ENCODE peak calls at places on chromosomes 13 and 19, in eight cellular contexts. I is stimulated activated CD8-positive, alpha-beta memory T cell treated with anti-CD3 and anti-CD28 coated beads, Interleukin-2, amount 100 ng/mL, for 1 hour; K is fibroblast of lung; V is LHCN-M2; C is stimulated activated CD4-positive, alpha-beta T cell treated with anti-CD3 and anti-CD28 coated beads, Interleukin-15, amount 100 ng/mL, for 24 hours; T is astrocyte of the hippocampus; P is erythroblast; G is activated T-helper 1 cell treated with anti-CD3 and anti-CD28 coated beads, Interleukin-2, amount 50 U/mL, for 16 hours. J is an unnamed sample.

GRCh38 chr19:40592170-40592569 is 9.0 kb upstream of the LTBP4 start:
- DNase-seq in I (no peak), K (peak), V (peak), C (no peak), T (peak), P (peak), G (no peak), J (peak)

GRCh38 chr13:99339736-99340392 is 32.7 kb upstream of the GPR183 start:
- DNase-seq in I (no peak), K (peak), V (peak), C (peak), T (no peak), P (no peak), G (no peak), J (no peak)

GRCh38 chr19:49570138-49570856 is 10.1 kb downstream of the NOSIP start:
- DNase-seq in I (no peak), K (peak), V (peak), C (peak), T (peak), P (peak), G (no peak), J (peak)

GRCh38 chr19:731000-731399 is 19.9 kb upstream of the MISP start:
- DNase-seq in I (no peak), K (no peak), V (no peak), C (no peak), T (no peak), P (no peak), G (no peak), J (no peak)

GRCh38 chr13:45861352-45861751 is 9.8 kb upstream of the SIAH3 start:
- DNase-seq in I (no peak), K (no peak), V (no peak), C (no peak), T (no peak), P (no peak), G (no peak), J (no peak)

GRCh38 chr19:45344621-45345505 is 4.3 kb downstream of the KLC3 start:
- DNase-seq in I (no peak), K (no peak), V (no peak), C (no peak), T (no peak), P (no peak), G (no peak), J (no peak)

GRCh38 chr13:105603283-105603682 is 932.2 kb downstream of the EFNB2 start:
- DNase-seq in I (no peak), K (peak), V (no peak), C (no peak), T (no peak), P (no peak), G (no peak), J (no peak)

GRCh38 chr19:23075031-23075733 is 41.6 kb upstream of the ZNF730 start:
- DNase-seq in I (no peak), K (peak), V (peak), C (peak), T (peak), P (peak), G (no peak), J (peak)

GRCh38 chr19:17555929-17556813 is 722 bp downstream of the COLGALT1 start:
- DNase-seq in I (no peak), K (peak), V (peak), C (peak), T (peak), P (peak), G (no peak), J (no peak)

GRCh38 chr13:112761701-112762689 is 72.2 kb downstream of the ATP11A start:
- DNase-seq in I (no peak), K (peak), V (peak), C (no peak), T (no peak), P (no peak), G (no peak), J (no peak)

GRCh38 chr19:10111405-10111811 is at the start of gene P2RY11:
- DNase-seq in I (no peak), K (no peak), V (no peak), C (peak), T (no peak), P (no peak), G (no peak), J (no peak)

GRCh38 chr19:2240881-2241760 is 4.5 kb downstream of the SF3A2 start:
- DNase-seq in I (no peak), K (no peak), V (no peak), C (no peak), T (peak), P (no peak), G (no peak), J (no peak)

GRCh38 chr19:20964798-20965197 is 41.7 kb downstream of the ZNF85 start:
- DNase-seq in I (no peak), K (no peak), V (no peak), C (peak), T (no peak), P (no peak), G (no peak), J (no peak)

GRCh38 chr13:72437458-72437857 is 290.0 kb downstream of the MZT1 start:
- DNase-seq in I (no peak), K (peak), V (peak), C (no peak), T (peak), P (no peak), G (no peak), J (no peak)

GRCh38 chr19:15212682-15213081 is 11.9 kb upstream of the NOTCH3 start:
- DNase-seq in I (no peak), K (no peak), V (no peak), C (no peak), T (no peak), P (no peak), G (no peak), J (no peak)

GRCh38 chr19:9044449-9044848 is 34.2 kb upstream of the MUC16 start:
- DNase-seq in I (no peak), K (no peak), V (no peak), C (no peak), T (no peak), P (no peak), G (no peak), J (no peak)

GRCh38 chr19:43778651-43779050 is 2.1 kb downstream of the KCNN4 start:
- DNase-seq in I (no peak), K (no peak), V (no peak), C (no peak), T (no peak), P (no peak), G (no peak), J (peak)

GRCh38 chr19:42113641-42114348 is 18.5 kb downstream of the POU2F2 start:
- DNase-seq in I (no peak), K (peak), V (peak), C (no peak), T (peak), P (no peak), G (no peak), J (no peak)